ENCODE peak calls at places on chromosomes 16 and 17, in eight cellular contexts. R, C, V, G, K, Q, J and D are unnamed samples.

GRCh38 chr17:68108313-68109000 is 72.9 kb downstream of the KPNA2 start:
- DNase-seq in Q (no peak), V (no peak), R (no peak), K (no peak), C (no peak), J (no peak), G (no peak), D (no peak)

GRCh38 chr17:9557846-9558245 is 17.8 kb downstream of the STX8 start:
- DNase-seq in Q (no peak), G (no peak), J (no peak), R (no peak), V (no peak), C (no peak), K (no peak), D (no peak)

GRCh38 chr17:6556121-6557039 is at the start of gene PITPNM3:
- DNase-seq in G (no peak), V (no peak), K (no peak), Q (no peak), J (no peak), R (no peak), C (peak; percentile 48), D (peak; percentile 56)

GRCh38 chr16:19991614-19992013 is 82.1 kb downstream of the GPR139 start:
- DNase-seq in G (no peak), Q (no peak), C (no peak), K (no peak), J (peak; percentile 4), V (no peak), R (no peak), D (no peak)

GRCh38 chr17:64083093-64083492 is 46.9 kb downstream of the ERN1 start:
- DNase-seq in K (no peak), C (no peak), J (no peak), Q (no peak), G (no peak), V (no peak), R (no peak), D (no peak)

GRCh38 chr16:85651822-85652430 is 36.8 kb downstream of the GINS2 start:
- DNase-seq in Q (peak; percentile 85), C (peak; percentile 44), K (no peak), R (no peak), J (no peak), V (peak; percentile 15), G (no peak), D (no peak)

GRCh38 chr17:41917192-41917591 is 1.6 kb downstream of the ACLY start:
- DNase-seq in R (no peak), G (no peak), C (no peak), V (no peak), J (peak; percentile 50), K (no peak), Q (no peak), D (no peak)

GRCh38 chr17:63399856-63400255 is 46.2 kb downstream of the CYB561 start:
- DNase-seq in K (no peak), Q (peak; percentile 79), V (peak; percentile 70), R (no peak), G (no peak), C (peak; percentile 52), J (no peak), D (no peak)

GRCh38 chr16:12231666-12232065 is 255.1 kb downstream of the SNX29 start:
- DNase-seq in G (no peak), J (no peak), R (no peak), Q (no peak), V (no peak), C (no peak), K (no peak), D (no peak)

GRCh38 chr16:12158428-12158827 is 181.9 kb downstream of the SNX29 start:
- DNase-seq in C (no peak), Q (no peak), J (no peak), K (no peak), V (no peak), R (peak; percentile 33), G (no peak), D (no peak)

GRCh38 chr16:10941127-10941933 is 938 bp downstream of the DEXI start:
- DNase-seq in V (no peak), Q (no peak), J (peak; percentile 22), K (no peak), G (no peak), C (peak; percentile 71), R (no peak), D (no peak)

GRCh38 chr16:86321491-86321890 is 188.8 kb upstream of the FOXF1 start:
- DNase-seq in Q (no peak), V (no peak), K (no peak), G (no peak), J (no peak), C (no peak), R (no peak), D (no peak)

GRCh38 chr17:9843152-9844010 is 17.7 kb downstream of the GLP2R start:
- DNase-seq in J (no peak), V (no peak), G (no peak), C (no peak), Q (no peak), K (no peak), R (no peak), D (no peak)